ENCODE peak calls at places on chromosomes 13 and 19, in five cellular contexts. D is K562, P is GM23338, S is HepG2, W is GM12878. R is an unnamed sample. For H3K79me2, the result is how much of the 10 kb centered on the place peaks cover.

GRCh38 chr19:2540646-2541454 is 64.9 kb downstream of the GADD45B start:
- DNase-seq in S (peak), W (no peak), D (no peak), P (peak), R (peak)

GRCh38 chr19:6739390-6739883 is at the start of gene TRIP10:
- DNase-seq in D (peak), P (peak), W (no peak), S (peak), R (no peak)

GRCh38 chr19:14165986-14166385 is 29.6 kb upstream of the ASF1B start:
- DNase-seq in D (no peak), S (no peak), P (no peak), W (no peak), R (no peak)

GRCh38 chr19:7506385-7507328 is 9.2 kb upstream of the ZNF358 start:
- DNase-seq in W (no peak), P (peak), D (peak), S (peak), R (peak)

GRCh38 chr13:48159436-48160225 is 64.7 kb upstream of the MED4 start:
- DNase-seq in P (no peak), S (no peak), D (no peak), W (no peak), R (no peak)

GRCh38 chr19:1469200-1469935 is 9.6 kb downstream of the C19orf25 start:
- DNase-seq in S (no peak), W (no peak), D (no peak), P (no peak), R (no peak)

GRCh38 chr19:53394522-53394973 is 401 bp upstream of the ZNF765 start:
- DNase-seq in D (peak), P (peak), S (peak), W (peak), R (no peak)

GRCh38 chr19:17832443-17833208 is 11.3 kb upstream of the INSL3 start:
- DNase-seq in W (no peak), S (no peak), P (no peak), D (no peak), R (no peak)

GRCh38 chr13:75879656-75880055 is 243.5 kb downstream of the LMO7 start:
- DNase-seq in P (no peak), S (no peak), D (no peak), W (no peak), R (no peak)

GRCh38 chr19:932647-933552 is 7.1 kb downstream of the ARID3A start:
- DNase-seq in S (no peak), W (no peak), D (no peak), P (peak), R (no peak)

GRCh38 chr19:18773682-18774081 is 17.4 kb downstream of the COMP start:
- DNase-seq in S (no peak), D (no peak), W (no peak), P (no peak), R (no peak)

GRCh38 chr19:3655402-3656072 is 28.9 kb upstream of the CACTIN start:
- DNase-seq in P (no peak), W (no peak), D (peak), S (no peak), R (no peak)

GRCh38 chr13:42333613-42334328 is 61.8 kb downstream of the AKAP11 start:
- DNase-seq in D (no peak), W (no peak), P (peak), S (peak), R (no peak)

GRCh38 chr19:1416014-1416841 is 8.8 kb downstream of the DAZAP1 start:
- DNase-seq in D (no peak), P (no peak), S (no peak), W (no peak), R (no peak)

GRCh38 chr13:20610006-20610405 is 43.0 kb downstream of the IFT88 start:
- DNase-seq in P (peak), W (no peak), D (no peak), S (no peak), R (no peak)

GRCh38 chr13:37290691-37291090 is 185.2 kb upstream of the CSNK1A1L start:
- DNase-seq in W (no peak), P (no peak), S (no peak), D (no peak), R (no peak)

GRCh38 chr13:28031220-28031903 is 42.9 kb upstream of the URAD start:
- DNase-seq in W (no peak), P (no peak), S (no peak), D (no peak), R (no peak)

GRCh38 chr13:21668665-21669599 is 1.9 kb upstream of the FGF9 start:
- DNase-seq in P (peak), W (no peak), D (no peak), S (no peak), R (no peak)

GRCh38 chr13:33079960-33080359 is 63.7 kb downstream of the KL start:
- DNase-seq in D (no peak), S (no peak), P (no peak), W (no peak), R (no peak)

GRCh38 chr19:14435320-14436050 is 2.4 kb downstream of the PKN1 start:
- DNase-seq in P (no peak), D (no peak), S (no peak), W (no peak), R (no peak)

GRCh38 chr13:46600943-46601311 is 48.0 kb downstream of the LRCH1 start:
- DNase-seq in P (no peak), W (no peak), D (no peak), S (no peak), R (no peak)
- H3K79me2 ChIP-seq in P (under half), W (half or more), D (under half), S (half or more), R (half or more)

DNA sequence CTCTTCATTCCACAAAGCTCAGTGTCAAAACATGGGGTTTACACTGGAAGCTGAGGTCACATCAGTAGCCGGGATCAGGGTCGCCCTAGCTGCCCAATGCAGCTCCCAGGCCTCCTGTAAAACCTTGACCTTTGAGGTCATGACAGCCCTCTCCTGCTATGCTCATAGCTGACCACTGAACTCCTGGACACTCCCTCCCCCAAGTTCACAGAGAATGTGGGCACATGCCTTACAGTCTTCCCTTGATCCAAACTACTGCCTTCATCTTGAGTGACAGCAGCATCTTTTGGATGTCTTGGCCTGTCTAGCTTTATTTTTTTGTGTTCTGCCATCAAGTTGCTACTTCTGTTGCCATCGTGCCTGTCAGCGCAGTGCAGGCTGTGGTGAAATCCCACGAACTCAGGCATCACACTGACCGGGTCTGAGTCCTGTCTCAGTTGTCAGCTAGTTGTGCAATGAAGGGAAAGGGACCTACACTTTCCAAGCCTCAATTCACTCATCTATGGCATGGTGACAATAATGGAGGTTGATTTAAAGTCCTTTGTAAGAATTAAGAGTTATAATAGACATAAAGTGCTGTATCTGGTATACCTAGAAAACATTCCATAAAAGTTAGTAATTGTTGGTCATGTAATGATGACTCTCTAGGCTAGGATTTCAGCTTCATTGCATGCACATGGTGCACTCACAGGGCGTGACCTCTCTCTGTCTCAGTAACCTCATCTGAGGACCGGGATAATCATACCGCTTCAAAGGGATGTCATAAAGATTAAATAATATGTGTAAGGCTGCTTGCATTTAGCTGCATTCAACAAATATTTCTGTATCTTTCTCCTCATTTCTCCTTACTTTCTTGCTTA is 16.5 kb upstream of the ALOX5AP start:
- DNase-seq in S (peak), P (no peak), W (no peak), D (no peak), R (peak)
- TF ChIP-seq REST in S (no peak), P (no peak), W (no peak), D (no peak), R (no peak)

DNA sequence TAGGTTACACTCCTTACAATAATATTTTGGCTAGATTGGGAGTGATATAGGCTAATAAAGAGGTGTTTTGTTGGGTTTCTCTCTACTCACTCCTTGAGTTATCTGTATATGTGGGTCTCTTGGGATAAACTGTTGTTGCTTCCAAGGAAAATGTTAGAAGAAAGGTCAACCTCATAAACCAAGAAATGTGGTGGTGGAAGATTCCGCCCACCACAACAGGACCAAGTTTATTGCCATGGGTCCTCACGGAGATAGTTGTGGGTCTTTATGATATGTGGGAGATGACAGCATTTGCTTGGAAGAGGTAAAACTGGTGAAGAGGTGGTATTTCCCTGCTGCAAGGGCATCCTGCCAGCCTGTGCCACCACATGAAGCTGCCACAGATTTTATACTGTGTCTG is 259.6 kb downstream of the DCLK1 start:
- DNase-seq in P (no peak), D (no peak), S (no peak), W (no peak), R (no peak)
- TF ChIP-seq EZH2 in P (no peak), D (no peak), S (no peak), W (no peak), R (no peak)

DNA sequence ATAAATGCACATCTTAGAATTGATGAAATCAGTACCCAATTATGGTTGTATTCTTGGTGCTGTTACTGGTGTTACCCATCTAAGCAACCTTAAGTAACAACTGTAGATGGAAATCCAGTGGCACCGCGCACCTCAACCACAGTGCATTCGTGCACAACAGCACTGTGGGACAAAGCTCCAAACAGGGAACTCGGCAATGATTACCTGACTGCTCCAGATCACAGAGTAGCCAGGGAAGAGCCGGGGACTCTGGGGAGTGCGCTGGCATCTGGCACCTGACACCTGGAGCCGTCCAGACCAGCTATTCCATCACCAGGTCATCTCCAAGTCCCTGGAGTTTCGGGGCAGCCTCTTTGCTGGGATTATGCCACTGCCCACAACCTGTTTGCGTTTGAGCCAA is 62.0 kb downstream of the COL4A1 start:
- DNase-seq in W (no peak), D (no peak), P (no peak), S (no peak), R (no peak)
- H3K79me2 ChIP-seq in W (under half), D (under half), P (under half), S (under half), R (under half)

GRCh38 chr13:52845766-52846566 is 2.5 kb downstream of the PCDH8 start:
- DNase-seq in W (no peak), P (peak), S (no peak), D (no peak), R (no peak)
- TF ChIP-seq REST in W (no peak), P (peak), S (no peak), D (no peak), R (no peak)

GRCh38 chr19:39507715-39508364 is 7.1 kb upstream of the SELENOV start:
- DNase-seq in S (no peak), P (no peak), W (no peak), D (no peak), R (no peak)
- TF ChIP-seq EZH2 in S (peak), P (peak), W (no peak), D (no peak), R (no peak)

GRCh38 chr13:109762791-109763190 is 23.6 kb downstream of the IRS2 start:
- DNase-seq in S (no peak), P (no peak), D (no peak), W (no peak), R (no peak)

GRCh38 chr13:109761695-109762094 is 24.7 kb downstream of the IRS2 start:
- DNase-seq in W (no peak), S (no peak), D (no peak), P (no peak), R (no peak)

GRCh38 chr13:109759609-109760008 is 26.8 kb downstream of the IRS2 start:
- DNase-seq in D (no peak), S (no peak), P (no peak), W (no peak), R (no peak)

GRCh38 chr13:109760372-109760771 is 26.0 kb downstream of the IRS2 start:
- DNase-seq in D (no peak), P (no peak), W (no peak), S (no peak), R (no peak)

GRCh38 chr13:109760951-109761350 is 25.4 kb downstream of the IRS2 start:
- DNase-seq in S (no peak), W (no peak), P (no peak), D (no peak), R (no peak)
- H3K79me2 ChIP-seq in S (under half), W (under half), P (half or more), D (under half), R (under half)

DNA sequence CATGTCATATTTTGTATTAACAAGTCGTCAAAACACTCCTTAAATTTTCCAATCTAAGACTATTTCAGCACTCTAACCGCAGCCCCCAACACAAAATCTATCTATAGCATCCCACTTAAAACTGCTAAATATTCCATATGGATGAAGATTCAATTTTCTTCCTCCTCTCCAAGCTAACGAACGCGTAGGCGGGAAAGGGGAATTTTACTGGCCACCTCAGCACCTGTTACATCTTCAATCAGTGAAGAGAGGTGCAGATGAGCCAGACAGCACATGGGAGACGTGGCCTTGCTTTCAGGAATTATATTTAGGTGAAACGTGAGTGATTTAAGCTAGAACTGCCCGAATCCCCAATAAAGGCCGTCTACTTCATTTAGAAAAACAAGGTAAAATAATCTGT is 1.1 kb downstream of the RBM26 start:
- DNase-seq in S (no peak), W (no peak), D (no peak), P (peak), R (no peak)
- TF ChIP-seq REST in S (no peak), W (no peak), D (no peak), P (no peak), R (no peak)

GRCh38 chr19:55670280-55671053 is 4.6 kb upstream of the EPN1 start:
- DNase-seq in W (no peak), D (peak), P (no peak), S (no peak), R (no peak)
- TF ChIP-seq EZH2 in W (no peak), D (no peak), P (no peak), S (no peak), R (no peak)

GRCh38 chr19:39125554-39126311 is at the start of gene PAK4:
- DNase-seq in D (peak), W (peak), P (peak), S (peak), R (peak)
- H3K79me2 ChIP-seq in D (under half), W (under half), P (under half), S (under half), R (under half)

R was measured in HCT116.